ENCODE peak calls at places on chromosomes 3 and 15, in eight cellular contexts. N is mesendoderm; K is GM12865; Z is activated T-cell treated with anti-CD3 and anti-CD28 coated beads, Interleukin-2, amount 50 U/mL, for 48 hours; G is stimulated activated CD4-positive, alpha-beta T cell treated with anti-CD3 and anti-CD28 coated beads, Interleukin-2, amount 100 ng/mL, for 24 hours; T is HTR-8/SVneo; E is activated CD8-positive, alpha-beta memory T cell treated with anti-CD3 and anti-CD28 coated beads for 24 hours; Y is iPS-NIHi11. J is an unnamed sample.

GRCh38 chr3:51808920-51809319 is 29.9 kb upstream of the IQCF6 start:
- DNase-seq in K (no peak), T (no peak), G (no peak), E (no peak), N (no peak), Z (no peak), Y (no peak), J (no peak)

GRCh38 chr3:87167634-87168456 is 59.3 kb upstream of the CHMP2B start:
- DNase-seq in E (no peak), Y (peak; percentile 42), G (peak; percentile 22), T (peak; percentile 7), K (peak; percentile 61), Z (no peak), N (peak; percentile 49), J (peak; percentile 5)

GRCh38 chr3:14561051-14561634 is 21.0 kb upstream of the GRIP2 start:
- DNase-seq in Y (no peak), E (no peak), N (no peak), K (no peak), T (no peak), G (no peak), Z (no peak), J (no peak)

GRCh38 chr15:42163947-42164550 is 7.6 kb upstream of the PLA2G4F start:
- DNase-seq in G (no peak), E (no peak), T (no peak), N (no peak), Y (no peak), K (no peak), Z (no peak), J (peak; percentile 70)

GRCh38 chr3:37456270-37456708 is 281.9 kb upstream of the LRRFIP2 start:
- DNase-seq in K (no peak), Y (no peak), Z (no peak), T (no peak), G (no peak), E (no peak), N (peak; percentile 34), J (peak; percentile 81)

GRCh38 chr3:89955141-89955540 is 847.7 kb downstream of the EPHA3 start:
- DNase-seq in N (peak; percentile 14), T (no peak), Z (no peak), E (no peak), K (no peak), G (no peak), Y (peak; percentile 4), J (no peak)

GRCh38 chr15:68820205-68820588 is 498 bp downstream of the ANP32A start:
- DNase-seq in N (peak; percentile 55), G (peak; percentile 75), Y (no peak), K (peak; percentile 76), E (no peak), T (no peak), Z (peak; percentile 78), J (peak; percentile 57)

GRCh38 chr3:9248232-9249191 is 934 bp downstream of the SRGAP3 start:
- DNase-seq in N (peak; percentile 43), Z (no peak), T (no peak), K (no peak), G (no peak), E (no peak), Y (no peak), J (peak; percentile 61)

GRCh38 chr15:30043211-30043655 is 39.5 kb upstream of the GOLGA8J start:
- DNase-seq in E (no peak), Y (no peak), G (no peak), T (peak; percentile 43), Z (no peak), N (no peak), K (no peak), J (peak; percentile 19)

GRCh38 chr3:8627541-8627940 is 17.1 kb downstream of the SSUH2 start:
- DNase-seq in Y (no peak), G (no peak), E (no peak), K (no peak), T (no peak), Z (no peak), N (no peak), J (no peak)

GRCh38 chr15:98853161-98853560 is 154.4 kb downstream of the PGPEP1L start:
- DNase-seq in G (peak; percentile 73), Z (peak; percentile 86), N (peak; percentile 82), K (peak; percentile 89), Y (peak; percentile 65), E (peak; percentile 84), T (peak; percentile 77), J (peak; percentile 82)

GRCh38 chr15:67290319-67290718 is 35.7 kb downstream of the IQCH start:
- DNase-seq in G (no peak), E (no peak), Z (no peak), Y (no peak), T (no peak), N (no peak), K (no peak), J (no peak)

GRCh38 chr3:127085576-127085975 is 102.7 kb downstream of the PLXNA1 start:
- DNase-seq in E (no peak), G (no peak), Z (no peak), N (no peak), T (no peak), K (no peak), Y (no peak), J (no peak)

GRCh38 chr3:184594386-184595035 is 32.9 kb downstream of the EPHB3 start:
- DNase-seq in T (no peak), G (no peak), Z (no peak), N (no peak), E (no peak), Y (no peak), K (no peak), J (no peak)

GRCh38 chr3:72595927-72596610 is 252.2 kb downstream of the SHQ1 start:
- DNase-seq in Y (no peak), G (no peak), K (no peak), E (no peak), N (no peak), T (peak; percentile 44), Z (no peak), J (no peak)

GRCh38 chr15:101355678-101356464 is 60.8 kb upstream of the SNRPA1 start:
- DNase-seq in Y (no peak), T (no peak), G (no peak), Z (no peak), E (no peak), K (no peak), N (no peak), J (no peak)

GRCh38 chr3:5128861-5129260 is 6.8 kb downstream of the ARL8B start:
- DNase-seq in K (no peak), E (no peak), G (no peak), T (no peak), Y (no peak), N (no peak), Z (no peak), J (no peak)

GRCh38 chr3:3799173-3800075 is at the start of gene LRRN1:
- DNase-seq in E (peak; percentile 83), Y (peak; percentile 91), Z (peak; percentile 78), G (peak; percentile 22), T (no peak), K (peak; percentile 3), N (peak; percentile 91), J (peak; percentile 71)

GRCh38 chr3:178787960-178788359 is 251.7 kb downstream of the KCNMB2 start:
- DNase-seq in E (no peak), Z (no peak), T (no peak), G (no peak), N (no peak), Y (no peak), K (no peak), J (no peak)

GRCh38 chr3:97148891-97149290 is 334.5 kb downstream of the EPHA6 start:
- DNase-seq in N (no peak), K (no peak), T (no peak), G (no peak), Z (no peak), E (no peak), Y (no peak), J (no peak)

GRCh38 chr3:134462236-134463059 is 23.3 kb downstream of the ANAPC13 start:
- DNase-seq in K (no peak), T (no peak), E (no peak), Z (no peak), N (no peak), Y (no peak), G (no peak), J (no peak)

GRCh38 chr15:27123808-27124207 is 152.8 kb downstream of the GABRG3 start:
- DNase-seq in N (no peak), K (no peak), G (no peak), T (no peak), Z (no peak), Y (no peak), E (no peak), J (no peak)

GRCh38 chr3:32969656-32970055 is 18.2 kb downstream of the CCR4 start:
- DNase-seq in Y (no peak), T (no peak), Z (no peak), K (no peak), N (no peak), E (no peak), G (no peak), J (no peak)

GRCh38 chr3:148971819-148972218 is 19.5 kb upstream of the GYG1 start:
- DNase-seq in E (no peak), Y (no peak), N (no peak), K (no peak), G (no peak), Z (no peak), T (no peak), J (peak; percentile 55)

GRCh38 chr15:67413770-67414429 is 107.0 kb upstream of the C15orf61 start:
- DNase-seq in Y (no peak), Z (no peak), E (no peak), T (peak; percentile 76), G (no peak), N (no peak), K (no peak), J (peak; percentile 25)